ENCODE peak calls at places on chromosomes 1 and 21, in five cellular contexts. Z is globus pallidus; N is epithelial cell of esophagus; B is HTR-8/SVneo; O is stimulated activated naive CD4-positive, alpha-beta T cell. F is an unnamed sample.

GRCh38 chr1:223248787-223249175 is 105.7 kb upstream of the TLR5 start:
- DNase-seq in Z (no peak), N (no peak), B (no peak), O (peak), F (peak)

GRCh38 chr1:23389846-23390321 is 20.2 kb upstream of the ZNF436 start:
- DNase-seq in Z (no peak), N (no peak), B (no peak), O (no peak), F (no peak)

GRCh38 chr1:154787171-154787570 is 82.9 kb downstream of the KCNN3 start:
- DNase-seq in Z (no peak), N (no peak), B (no peak), O (no peak), F (no peak)

GRCh38 chr1:72241397-72241796 is 40.9 kb downstream of the NEGR1 start:
- DNase-seq in Z (no peak), N (peak), B (no peak), O (no peak), F (no peak)

GRCh38 chr1:165843304-165843703 is 15.9 kb downstream of the UCK2 start:
- DNase-seq in Z (no peak), N (peak), B (no peak), O (no peak), F (no peak)

GRCh38 chr1:235024706-235025421 is 103.8 kb downstream of the TOMM20 start:
- DNase-seq in Z (no peak), N (no peak), B (no peak), O (no peak), F (no peak)

GRCh38 chr1:90706437-90707362 is 10.4 kb downstream of the BARHL2 start:
- DNase-seq in Z (no peak), N (peak), B (no peak), O (no peak), F (no peak)

GRCh38 chr1:57089855-57090254 is 124.0 kb upstream of the C8B start:
- DNase-seq in Z (no peak), N (no peak), B (no peak), O (no peak), F (no peak)

GRCh38 chr1:231372501-231372900 is 34.4 kb downstream of the SPRTN start:
- DNase-seq in Z (no peak), N (no peak), B (no peak), O (no peak), F (no peak)

GRCh38 chr21:30646904-30647303 is 4.2 kb downstream of the KRTAP20-3 start:
- DNase-seq in Z (no peak), N (no peak), B (no peak), O (no peak), F (no peak)

GRCh38 chr1:175176246-175176645 is 16.3 kb downstream of the KIAA0040 start:
- DNase-seq in Z (no peak), N (no peak), B (no peak), O (no peak), F (no peak)

GRCh38 chr21:45535341-45536081 is 6.7 kb downstream of the SLC19A1 start:
- DNase-seq in Z (peak), N (no peak), B (no peak), O (no peak), F (no peak)

GRCh38 chr1:224616761-224617409 is 768 bp downstream of the CNIH3 start:
- DNase-seq in Z (no peak), N (no peak), B (no peak), O (no peak), F (no peak)

GRCh38 chr1:160007577-160008200 is 24.1 kb downstream of the PIGM start:
- DNase-seq in Z (peak), N (peak), B (no peak), O (no peak), F (no peak)

GRCh38 chr1:110874303-110875215 is 1.6 kb downstream of the CD53 start:
- DNase-seq in Z (no peak), N (no peak), B (no peak), O (no peak), F (no peak)

GRCh38 chr21:41536827-41537103 is 28.8 kb upstream of the TMPRSS2 start:
- DNase-seq in Z (no peak), N (no peak), B (no peak), O (no peak), F (no peak)

GRCh38 chr21:33174756-33175155 is 55.0 kb upstream of the IFNAR2 start:
- DNase-seq in Z (no peak), N (no peak), B (no peak), O (no peak), F (no peak)

GRCh38 chr1:116886532-116886931 is 23.2 kb upstream of the PTGFRN start:
- DNase-seq in Z (no peak), N (peak), B (no peak), O (no peak), F (no peak)

GRCh38 chr1:233738850-233739249 is 124.9 kb downstream of the KCNK1 start:
- DNase-seq in Z (no peak), N (no peak), B (no peak), O (no peak), F (no peak)

GRCh38 chr1:26351591-26352337 is 2.2 kb downstream of the CRYBG2 start:
- DNase-seq in Z (no peak), N (peak), B (no peak), O (no peak), F (no peak)

GRCh38 chr21:33451634-33452071 is 28.1 kb downstream of the TMEM50B start:
- DNase-seq in Z (no peak), N (peak), B (no peak), O (no peak), F (no peak)

GRCh38 chr1:234139966-234140365 is 233.3 kb upstream of the COA6 start:
- DNase-seq in Z (no peak), N (peak), B (peak), O (no peak), F (no peak)

GRCh38 chr1:2628933-2629626 is 3.7 kb downstream of the MMEL1 start:
- DNase-seq in Z (no peak), N (no peak), B (no peak), O (no peak), F (no peak)

GRCh38 chr1:43995984-43996732 is 4.8 kb downstream of the CCDC24 start:
- DNase-seq in Z (no peak), N (no peak), B (no peak), O (no peak), F (no peak)

GRCh38 chr1:204971700-204972336 is 71.2 kb upstream of the CNTN2 start:
- DNase-seq in Z (no peak), N (peak), B (peak), O (no peak), F (no peak)

GRCh38 chr1:223662943-223663342 is 2.6 kb downstream of the CAPN8 start:
- DNase-seq in Z (no peak), N (no peak), B (no peak), O (no peak), F (no peak)

GRCh38 chr1:171983584-171983983 is 142.3 kb downstream of the DNM3 start:
- DNase-seq in Z (peak), N (peak), B (no peak), O (no peak), F (no peak)

GRCh38 chr1:67883069-67883468 is 49.8 kb upstream of the GNG12 start:
- DNase-seq in Z (no peak), N (peak), B (peak), O (no peak), F (no peak)

GRCh38 chr1:84724128-84724860 is 34.0 kb upstream of the SSX2IP start:
- DNase-seq in Z (no peak), N (no peak), B (no peak), O (peak), F (peak)

GRCh38 chr1:170765712-170766330 is 101.9 kb downstream of the PRRX1 start:
- DNase-seq in Z (peak), N (peak), B (no peak), O (no peak), F (no peak)

GRCh38 chr1:185227161-185227560 is 70.2 kb downstream of the SWT1 start:
- DNase-seq in Z (no peak), N (no peak), B (no peak), O (no peak), F (no peak)